ENCODE peak calls at places on chromosomes 1 and 21, in five cellular contexts. G is pancreas, U is uterus, E is BE2C, N is astrocyte of the spinal cord. K is an unnamed sample.

GRCh38 chr1:231871878-231872277 is 245.3 kb downstream of the DISC1 start:
- DNase-seq in G (no peak), U (no peak), E (no peak), N (no peak), K (no peak)

GRCh38 chr1:164983023-164983650 is 373.4 kb downstream of the LMX1A start:
- DNase-seq in G (no peak), U (no peak), E (no peak), N (no peak), K (no peak)

GRCh38 chr1:183586897-183587296 is 3.4 kb downstream of the NCF2 start:
- DNase-seq in G (no peak), U (no peak), E (no peak), N (no peak), K (no peak)

GRCh38 chr1:184270556-184270955 is 116.3 kb upstream of the C1orf21 start:
- DNase-seq in G (no peak), U (no peak), E (no peak), N (no peak), K (no peak)

GRCh38 chr1:21638531-21639341 is 30.4 kb downstream of the RAP1GAP start:
- DNase-seq in G (peak; percentile 86), U (no peak), E (no peak), N (peak; percentile 22), K (no peak)

GRCh38 chr1:3629561-3630160 is 4.8 kb downstream of the TPRG1L start:
- DNase-seq in G (no peak), U (no peak), E (no peak), N (no peak), K (no peak)

GRCh38 chr1:2098839-2099785 is 48.9 kb downstream of the PRKCZ start:
- DNase-seq in G (no peak), U (no peak), E (peak; percentile 14), N (no peak), K (no peak)

GRCh38 chr1:224205438-224205840 is 22.4 kb downstream of the DEGS1 start:
- DNase-seq in G (no peak), U (no peak), E (peak; percentile 39), N (peak; percentile 71), K (no peak)

GRCh38 chr1:64932962-64933295 is 33.4 kb downstream of the JAK1 start:
- DNase-seq in G (no peak), U (no peak), E (no peak), N (no peak), K (no peak)

GRCh38 chr21:34205811-34206635 is 132.6 kb downstream of the MRPS6 start:
- DNase-seq in G (no peak), U (no peak), E (no peak), N (no peak), K (no peak)

GRCh38 chr1:151511636-151512215 is 539 bp downstream of the CGN start:
- DNase-seq in G (peak; percentile 62), U (peak; percentile 35), E (peak; percentile 78), N (no peak), K (no peak)

GRCh38 chr1:39146681-39147080 is 57.8 kb upstream of the MACF1 start:
- DNase-seq in G (no peak), U (no peak), E (no peak), N (no peak), K (no peak)

GRCh38 chr1:39149509-39149908 is 55.0 kb upstream of the MACF1 start:
- DNase-seq in G (no peak), U (no peak), E (no peak), N (no peak), K (no peak)

GRCh38 chr1:39145651-39145970 is 58.9 kb upstream of the MACF1 start:
- DNase-seq in G (no peak), U (no peak), E (no peak), N (no peak), K (no peak)

GRCh38 chr1:39148942-39149341 is 55.6 kb upstream of the MACF1 start:
- DNase-seq in G (no peak), U (no peak), E (no peak), N (no peak), K (no peak)

DNA sequence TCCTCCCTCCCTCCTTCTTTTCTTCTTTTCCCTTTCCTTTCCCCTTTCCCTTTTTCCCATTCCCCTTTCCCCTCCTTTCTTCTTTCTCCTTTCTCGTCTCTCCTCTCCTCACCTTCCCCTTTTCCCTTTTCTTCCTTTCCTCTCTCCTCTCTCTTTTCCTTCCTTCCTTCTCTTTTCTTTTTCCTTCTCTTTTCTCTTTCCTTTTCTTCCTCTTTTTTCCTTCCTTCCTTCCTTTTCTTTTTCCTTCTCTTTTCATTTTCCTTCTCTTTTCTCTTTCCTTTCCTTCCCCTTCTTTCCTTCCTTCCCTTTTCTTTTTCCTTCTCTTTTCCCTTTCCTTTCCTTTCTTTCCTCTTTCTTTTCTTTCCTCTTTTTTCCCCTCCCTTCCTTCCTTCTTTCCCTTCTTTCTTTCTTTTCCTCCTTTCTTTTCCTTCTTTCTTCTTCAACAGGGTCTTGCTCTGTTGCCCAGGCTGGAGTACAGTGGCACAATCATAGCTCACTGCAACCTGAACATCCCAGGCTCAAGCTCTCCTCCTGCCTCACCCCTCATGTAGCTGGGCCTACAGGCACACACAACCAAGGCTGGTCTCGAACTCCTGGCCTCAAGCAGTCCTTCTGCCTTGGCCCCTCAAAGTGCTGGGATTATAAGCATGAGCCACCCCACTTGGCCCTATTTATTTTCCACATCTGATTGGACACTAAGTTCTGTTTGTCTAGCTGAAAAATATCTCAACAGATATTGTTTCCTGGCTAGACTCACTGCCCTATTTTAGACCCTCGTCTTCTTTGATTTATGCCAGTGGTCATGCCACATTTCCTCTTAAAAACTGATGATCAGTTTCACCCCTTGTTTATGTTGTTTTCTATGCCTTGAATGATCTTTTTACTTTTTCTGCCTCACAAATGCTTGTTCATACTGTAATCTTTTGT is 57.1 kb upstream of the MACF1 start:
- DNase-seq in G (no peak), U (no peak), E (no peak), N (no peak), K (no peak)
- TF ChIP-seq CTCF in G (no peak), U (no peak), E (no peak), N (no peak), K (no peak)

DNA sequence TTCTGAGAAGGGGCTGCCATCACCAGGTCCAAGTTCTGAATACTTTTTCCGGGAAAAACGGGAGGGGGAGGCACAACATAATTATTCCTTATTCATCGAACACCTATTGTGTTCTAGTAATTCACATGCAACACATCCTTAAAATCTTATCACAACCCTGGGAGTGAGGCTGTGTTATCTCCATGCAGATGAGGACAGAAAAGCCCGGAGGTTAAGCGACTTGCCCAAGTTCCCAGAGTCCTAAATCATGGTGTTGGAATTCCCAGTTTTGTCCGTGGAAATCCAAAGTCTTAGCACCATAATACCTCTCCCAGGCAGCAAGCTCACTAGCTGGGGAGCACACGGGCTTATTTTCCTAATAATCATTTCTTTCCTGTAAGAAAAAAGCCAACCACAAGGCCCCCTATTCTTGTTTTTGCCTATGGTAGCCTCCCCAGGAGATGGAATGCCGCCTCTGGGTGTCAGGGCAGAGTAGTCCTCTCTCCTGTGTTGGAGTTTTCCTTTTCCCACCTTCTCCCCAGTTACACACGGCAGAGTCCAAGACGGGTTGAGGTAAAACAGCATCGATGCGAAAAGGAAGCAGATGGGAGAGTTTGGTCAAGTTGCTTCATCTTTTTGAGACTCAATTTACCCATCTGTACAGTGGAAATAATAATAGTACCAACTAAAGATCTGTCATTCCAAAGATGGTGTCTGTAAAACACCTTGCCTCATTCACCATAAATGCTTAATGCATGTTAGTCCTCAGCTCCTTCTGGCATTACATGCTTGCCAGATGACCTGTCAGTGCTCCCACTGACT is 228.0 kb upstream of the TMEM51 start:
- DNase-seq in G (no peak), U (no peak), E (no peak), N (no peak), K (no peak)
- TF ChIP-seq CTCF in G (no peak), U (no peak), E (no peak), N (peak; percentile 3), K (no peak)

GRCh38 chr1:232872738-232873137 is 67.5 kb downstream of the MAP10 start:
- DNase-seq in G (no peak), U (no peak), E (peak; percentile 35), N (no peak), K (no peak)
- TF ChIP-seq CTCF in G (no peak), U (no peak), E (no peak), N (no peak), K (no peak)

GRCh38 chr1:100883963-100884362 is 10.7 kb downstream of the EXTL2 start:
- DNase-seq in G (no peak), U (no peak), E (no peak), N (peak; percentile 82), K (no peak)
- TF ChIP-seq CTCF in G (no peak), U (no peak), E (no peak), N (peak; percentile 32), K (no peak)

DNA sequence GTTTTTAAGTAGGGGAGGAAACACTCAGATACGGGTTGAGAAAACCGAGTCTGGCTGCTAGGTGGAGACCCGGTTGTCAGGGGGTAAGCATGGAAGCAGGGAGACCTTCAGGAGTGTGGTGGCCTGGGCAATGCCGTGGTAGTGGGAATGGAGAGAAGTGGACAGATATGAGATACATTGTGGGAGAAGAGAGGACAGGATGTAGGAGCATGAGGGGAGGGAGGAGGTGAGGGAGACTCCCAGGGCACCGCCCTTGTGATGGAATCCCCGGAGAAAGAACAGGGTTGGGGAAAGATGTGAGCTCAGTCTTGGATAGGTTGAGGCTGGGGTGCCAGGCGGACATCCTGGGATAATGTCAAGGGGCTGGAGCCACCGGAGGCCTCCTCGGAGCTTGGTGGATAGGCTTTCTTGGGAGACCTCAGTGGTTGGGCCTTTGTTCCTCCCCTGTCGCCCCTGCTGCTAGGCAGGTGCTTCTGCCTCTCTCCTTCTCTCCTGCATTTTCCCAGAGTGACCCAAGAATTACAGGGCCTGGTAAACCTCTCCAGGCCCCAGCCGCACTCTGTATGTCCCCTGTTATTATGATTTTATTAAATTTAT is 21.3 kb downstream of the ZNF362 start:
- DNase-seq in G (no peak), U (no peak), E (no peak), N (no peak), K (no peak)
- TF ChIP-seq CTCF in G (no peak), U (no peak), E (no peak), N (no peak), K (no peak)

DNA sequence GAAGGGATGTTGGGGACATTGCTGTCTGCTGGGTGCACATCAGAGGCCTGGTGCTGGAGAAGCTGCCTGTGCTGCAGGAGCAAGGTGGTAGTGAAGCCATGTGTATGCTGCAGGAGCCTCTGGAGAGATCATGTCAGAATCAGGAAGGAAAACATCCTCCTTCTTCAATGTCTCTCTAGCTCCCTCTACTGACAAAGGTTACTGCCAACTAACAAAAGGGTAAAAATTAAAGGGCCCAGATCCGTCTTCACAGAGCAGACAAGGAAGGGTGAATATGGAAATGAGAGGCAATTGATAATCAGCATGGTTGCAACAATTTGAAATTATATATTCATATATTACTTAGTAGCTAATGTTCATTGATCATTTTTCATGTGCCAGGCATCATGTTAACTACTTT is 32.2 kb downstream of the FAM177B start:
- DNase-seq in G (no peak), U (no peak), E (no peak), N (no peak), K (no peak)
- TF ChIP-seq CTCF in G (no peak), U (no peak), E (peak; percentile 32), N (no peak), K (no peak)